ENCODE peak calls at places on chromosomes 4 and X, in seven cellular contexts. O is right lobe of liver, N is OCI-LY7, M is GM06990, Y is lung, G is BE2C, S is brain microvascular endothelial cell. B is an unnamed sample.

GRCh38 chr4:36054750-36055467 is 189.4 kb downstream of the ARAP2 start:
- DNase-seq in N (no peak), M (no peak), Y (no peak), O (no peak), G (no peak), S (no peak), B (no peak)

GRCh38 chr4:88003261-88003660 is 4.2 kb upstream of the PKD2 start:
- DNase-seq in G (no peak), Y (no peak), S (no peak), N (no peak), O (no peak), M (no peak), B (no peak)

GRCh38 chrX:21151051-21151450 is 223.2 kb upstream of the CNKSR2 start:
- DNase-seq in Y (no peak), O (no peak), G (no peak), N (no peak), M (no peak), S (no peak), B (no peak)

GRCh38 chr4:90060039-90060438 is 67.2 kb upstream of the CCSER1 start:
- DNase-seq in M (no peak), N (no peak), Y (no peak), S (no peak), O (no peak), G (no peak), B (no peak)

GRCh38 chrX:21747523-21747922 is 10.4 kb downstream of the SMPX start:
- DNase-seq in N (no peak), G (no peak), S (no peak), M (no peak), O (no peak), Y (no peak), B (no peak)

GRCh38 chrX:15142084-15142715 is 127.7 kb downstream of the ASB9 start:
- DNase-seq in O (no peak), Y (no peak), G (no peak), S (no peak), M (no peak), N (no peak), B (no peak)

GRCh38 chrX:136185409-136186022 is 38.2 kb downstream of the FHL1 start:
- DNase-seq in N (no peak), Y (no peak), M (no peak), O (no peak), G (no peak), S (no peak), B (no peak)

GRCh38 chr4:128812360-128812958 is 3.0 kb downstream of the JADE1 start:
- DNase-seq in G (peak), N (peak), O (peak), S (peak), Y (peak), M (no peak), B (no peak)

GRCh38 chr4:84583871-84584373 is 995 bp downstream of the CDS1 start:
- DNase-seq in Y (no peak), O (no peak), S (no peak), M (no peak), G (no peak), N (no peak), B (peak)

GRCh38 chr4:80610845-80611244 is 275.3 kb downstream of the CFAP299 start:
- DNase-seq in M (no peak), O (no peak), S (peak), N (peak), Y (no peak), G (no peak), B (peak)

GRCh38 chr4:153348006-153348405 is 3.5 kb downstream of the MND1 start:
- DNase-seq in Y (no peak), M (no peak), N (peak), O (no peak), G (peak), S (no peak), B (peak)

DNA sequence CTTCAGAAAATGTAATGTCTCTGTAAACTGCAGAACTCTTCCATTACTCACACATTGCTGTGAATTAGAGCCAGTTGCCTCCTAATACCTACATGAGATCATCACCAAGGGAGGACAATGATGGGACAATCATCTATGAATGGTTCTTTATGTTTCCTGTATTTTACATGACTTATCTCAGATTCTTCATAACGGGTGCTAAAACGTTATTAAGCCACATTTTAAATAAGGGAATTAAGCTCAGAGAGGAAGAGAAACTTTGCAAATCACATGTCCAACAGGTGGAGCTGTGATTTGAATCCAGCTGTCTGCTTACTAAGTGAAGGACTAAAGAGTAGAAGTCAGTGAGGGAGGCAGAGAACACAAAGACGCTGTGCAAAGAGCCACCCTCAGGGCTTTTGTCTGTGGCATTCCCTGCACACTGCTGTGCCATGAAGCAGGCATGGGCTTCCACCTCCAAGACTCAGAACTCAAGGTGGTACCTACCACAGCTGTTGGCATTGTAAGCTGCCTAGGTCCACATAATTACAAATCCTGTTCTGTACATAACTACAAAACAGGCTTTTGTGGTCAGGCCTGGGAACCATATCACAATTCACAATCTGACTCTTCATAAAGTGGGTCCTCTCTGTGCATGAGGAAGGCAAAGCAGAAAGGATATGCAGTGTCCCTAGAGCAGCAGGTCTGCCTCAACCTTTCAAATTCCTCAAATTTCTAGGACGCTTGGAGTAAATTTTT is 12.8 kb downstream of the TBC1D9 start:
- DNase-seq in M (peak), O (no peak), N (peak), S (no peak), G (peak), Y (no peak), B (peak)
- TF ChIP-seq CTCF in M (peak), O (peak), N (peak), S (peak), G (peak), Y (no peak), B (peak)

DNA sequence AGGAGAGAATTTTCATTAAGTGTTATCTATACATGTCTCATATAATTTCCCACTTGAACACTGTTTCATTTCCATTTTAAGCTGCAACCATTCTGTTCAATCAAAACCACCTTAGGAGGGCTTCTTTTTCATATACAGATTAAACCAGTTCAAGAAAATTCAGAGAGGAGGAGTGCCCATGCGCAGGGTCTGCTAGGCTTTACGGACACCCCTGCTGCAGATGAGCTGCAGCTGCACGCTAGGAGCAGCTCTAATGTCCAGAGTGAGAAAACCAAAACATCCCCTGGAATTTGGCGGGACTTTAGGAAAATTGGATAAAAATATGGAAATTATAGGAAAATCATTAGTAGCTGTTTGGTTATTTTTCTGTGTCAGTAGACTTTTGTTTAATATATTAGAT is 541.0 kb downstream of the SPRY1 start:
- DNase-seq in O (no peak), N (no peak), S (no peak), G (no peak), Y (no peak), M (no peak), B (no peak)
- TF ChIP-seq CTCF in O (no peak), N (no peak), S (no peak), G (no peak), Y (no peak), M (no peak), B (no peak)

GRCh38 chrX:66028936-66029335 is 10.9 kb downstream of the VSIG4 start:
- DNase-seq in S (no peak), Y (no peak), N (no peak), G (no peak), O (no peak), M (no peak), B (no peak)

GRCh38 chrX:66035667-66036066 is 4.2 kb downstream of the VSIG4 start:
- DNase-seq in Y (no peak), S (no peak), M (no peak), N (no peak), G (no peak), O (no peak), B (no peak)

GRCh38 chrX:66030505-66031317 is 9.2 kb downstream of the VSIG4 start:
- DNase-seq in O (no peak), N (peak), S (peak), Y (no peak), G (no peak), M (no peak), B (peak)
- TF ChIP-seq CTCF in O (peak), N (peak), S (peak), Y (peak), G (peak), M (peak), B (peak)

DNA sequence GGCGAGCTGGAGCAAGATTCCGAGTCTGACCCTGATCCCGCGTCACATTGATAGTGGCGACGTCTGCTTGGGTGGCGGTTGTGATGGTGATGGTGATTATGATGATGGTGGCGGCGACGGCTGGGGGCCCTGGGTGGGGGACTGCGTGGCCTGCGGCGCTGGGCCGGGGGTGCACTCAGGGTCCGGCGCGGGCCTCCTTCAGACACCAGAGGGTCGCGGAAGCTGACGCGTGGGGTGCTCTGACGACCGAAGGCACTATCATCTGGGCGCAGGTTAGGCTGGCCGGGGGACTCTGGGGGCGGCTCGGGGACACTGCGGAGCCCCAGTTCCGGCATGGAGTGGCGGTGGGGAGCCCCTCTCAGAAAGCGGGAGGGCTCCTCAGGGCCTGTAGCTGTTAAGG is 4.2 kb downstream of the PLP2 start:
- DNase-seq in Y (no peak), M (no peak), S (no peak), N (no peak), O (no peak), G (no peak), B (no peak)
- TF ChIP-seq CTCF in Y (no peak), M (no peak), S (no peak), N (no peak), O (no peak), G (no peak), B (no peak)

GRCh38 chrX:85309717-85310116 is 65.9 kb downstream of the ZNF711 start:
- DNase-seq in S (no peak), N (peak), M (no peak), Y (no peak), G (peak), O (no peak), B (no peak)
- TF ChIP-seq CTCF in S (no peak), N (peak), M (no peak), Y (no peak), G (peak), O (no peak), B (no peak)

GRCh38 chr4:98639523-98639922 is 18.9 kb downstream of the TSPAN5 start:
- DNase-seq in O (no peak), N (no peak), M (peak), Y (no peak), S (no peak), G (no peak), B (peak)

GRCh38 chr4:98643760-98644159 is 14.7 kb downstream of the TSPAN5 start:
- DNase-seq in G (no peak), Y (no peak), S (no peak), O (no peak), M (no peak), N (no peak), B (no peak)

GRCh38 chr4:98642991-98643426 is 15.4 kb downstream of the TSPAN5 start:
- DNase-seq in Y (no peak), S (peak), M (no peak), N (no peak), O (no peak), G (no peak), B (no peak)

GRCh38 chr4:98641393-98641792 is 17.0 kb downstream of the TSPAN5 start:
- DNase-seq in S (no peak), M (no peak), N (no peak), O (no peak), Y (no peak), G (no peak), B (no peak)

GRCh38 chr4:98641906-98642668 is 16.3 kb downstream of the TSPAN5 start:
- DNase-seq in G (no peak), M (no peak), S (no peak), Y (no peak), N (no peak), O (no peak), B (no peak)
- TF ChIP-seq CTCF in G (no peak), M (no peak), S (no peak), Y (no peak), N (no peak), O (no peak), B (no peak)

DNA sequence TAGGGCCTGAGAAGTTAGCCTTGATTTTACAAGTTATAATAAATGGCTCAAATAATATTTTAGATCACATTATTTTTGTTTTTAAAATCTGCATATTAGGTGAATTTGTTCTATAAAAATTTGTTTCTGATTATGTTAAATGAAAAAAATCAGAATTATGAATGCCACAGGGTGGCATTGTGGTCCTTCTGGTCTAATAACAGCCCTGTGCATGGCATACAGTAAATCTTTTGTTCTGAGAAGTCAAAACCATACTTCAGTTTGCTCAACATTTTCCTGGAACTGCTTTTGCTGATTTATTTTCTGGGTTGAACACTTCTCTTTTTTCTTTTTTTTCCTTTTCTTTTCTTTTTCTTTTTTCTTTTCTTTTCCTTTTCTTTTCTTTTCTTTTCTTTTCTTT is 101.0 kb upstream of the UBQLN2 start:
- DNase-seq in O (no peak), G (no peak), Y (no peak), N (no peak), M (no peak), S (no peak), B (no peak)
- TF ChIP-seq CTCF in O (peak), G (no peak), Y (no peak), N (no peak), M (no peak), S (no peak), B (no peak)

GRCh38 chr4:1512738-1513660 is 106.8 kb upstream of the NKX1-1 start:
- DNase-seq in S (no peak), G (peak), M (no peak), O (peak), N (no peak), Y (no peak), B (peak)
- TF ChIP-seq CTCF in S (peak), G (peak), M (no peak), O (peak), N (no peak), Y (peak), B (peak)

GRCh38 chrX:109635151-109635550 is 10.2 kb upstream of the KCNE5 start:
- DNase-seq in M (no peak), N (peak), O (no peak), G (no peak), Y (no peak), S (peak), B (peak)
- TF ChIP-seq CTCF in M (peak), N (peak), O (peak), G (peak), Y (peak), S (peak), B (peak)